ENCODE peak calls at places on chromosomes 1 and 21, in six cellular contexts. V, W, C, G, R and U are unnamed samples.

GRCh38 chr1:14778882-14779594 is 180.6 kb downstream of the KAZN start:
- DNase-seq in C (peak), W (no peak), R (no peak), G (no peak), V (peak), U (no peak)

GRCh38 chr21:26965567-26966359 is 1.1 kb downstream of the ADAMTS5 start:
- DNase-seq in C (peak), R (no peak), W (no peak), G (peak), V (peak), U (no peak)

GRCh38 chr1:205576805-205577761 is 54.7 kb downstream of the ELK4 start:
- DNase-seq in R (peak), W (no peak), G (no peak), C (no peak), V (peak), U (no peak)

GRCh38 chr1:111603979-111604378 is 15.6 kb upstream of the RAP1A start:
- DNase-seq in G (no peak), C (no peak), R (no peak), W (no peak), V (peak), U (no peak)

GRCh38 chr1:10904396-10905358 is 107.8 kb upstream of the TARDBP start:
- DNase-seq in R (no peak), W (no peak), V (no peak), C (peak), G (no peak), U (no peak)

GRCh38 chr1:179781962-179782361 is 38.9 kb downstream of the FAM163A start:
- DNase-seq in V (peak), W (no peak), G (no peak), C (peak), R (no peak), U (no peak)

GRCh38 chr1:46405204-46405555 is 11.1 kb downstream of the FAAH start:
- DNase-seq in V (no peak), R (no peak), W (no peak), G (no peak), C (no peak), U (no peak)

GRCh38 chr1:236603896-236604217 is 459 bp downstream of the HEATR1 start:
- DNase-seq in R (no peak), G (no peak), C (peak), V (no peak), W (no peak), U (no peak)

GRCh38 chr1:21814241-21814918 is 2.3 kb downstream of the LDLRAD2 start:
- DNase-seq in R (no peak), C (no peak), V (no peak), G (no peak), W (no peak), U (no peak)

GRCh38 chr1:39692152-39693064 is 1.2 kb upstream of the HPCAL4 start:
- DNase-seq in R (no peak), V (peak), C (no peak), W (no peak), G (no peak), U (no peak)

GRCh38 chr1:17414022-17414421 is 25.5 kb downstream of the RCC2 start:
- DNase-seq in V (no peak), C (no peak), R (no peak), W (no peak), G (no peak), U (no peak)

GRCh38 chr1:59520759-59521442 is 224.0 kb downstream of the FGGY start:
- DNase-seq in R (no peak), G (no peak), C (peak), W (peak), V (no peak), U (no peak)

GRCh38 chr1:23544444-23545389 is 13.7 kb upstream of the E2F2 start:
- DNase-seq in C (peak), G (peak), W (no peak), R (peak), V (peak), U (peak)

GRCh38 chr1:212700597-212700891 is 904 bp upstream of the BATF3 start:
- DNase-seq in C (no peak), G (no peak), V (no peak), W (no peak), R (no peak), U (no peak)

GRCh38 chr1:216830402-216830801 is 107.2 kb upstream of the ESRRG start:
- DNase-seq in V (no peak), C (no peak), W (no peak), R (no peak), G (no peak), U (no peak)

GRCh38 chr21:36610201-36610600 is 88.7 kb upstream of the SIM2 start:
- DNase-seq in R (no peak), V (no peak), G (no peak), C (peak), W (no peak), U (no peak)

GRCh38 chr21:26513212-26513611 is 59.9 kb downstream of the CYYR1 start:
- DNase-seq in G (peak), W (no peak), V (no peak), R (no peak), C (peak), U (peak)

GRCh38 chr1:172778461-172779455 is 119.9 kb downstream of the FASLG start:
- DNase-seq in W (no peak), R (no peak), G (no peak), V (no peak), C (peak), U (no peak)

GRCh38 chr1:151703813-151704212 is 12.8 kb downstream of the CELF3 start:
- DNase-seq in G (no peak), W (no peak), R (no peak), C (no peak), V (no peak), U (no peak)
- H3K4me3 ChIP-seq in G (no peak), W (no peak), R (no peak), C (no peak), V (no peak), U (no peak)

GRCh38 chr1:184379111-184379752 is 7.6 kb upstream of the C1orf21 start:
- DNase-seq in R (no peak), C (no peak), W (no peak), G (no peak), V (no peak), U (no peak)
- TF ChIP-seq CTCF in R (peak), C (peak), W (no peak), G (no peak), V (no peak), U (peak)

GRCh38 chr1:2230781-2231666 is 2.9 kb downstream of the SKI start:
- DNase-seq in C (peak), V (no peak), G (no peak), R (no peak), W (no peak), U (no peak)

GRCh38 chr1:2232916-2233438 is 4.9 kb downstream of the SKI start:
- DNase-seq in C (no peak), V (no peak), R (no peak), G (no peak), W (no peak), U (no peak)

GRCh38 chr1:2231667-2232254 is 3.6 kb downstream of the SKI start:
- DNase-seq in R (no peak), G (peak), W (no peak), C (peak), V (peak), U (no peak)

GRCh38 chr1:2233468-2233867 is 5.3 kb downstream of the SKI start:
- DNase-seq in V (no peak), W (no peak), G (no peak), C (no peak), R (no peak), U (no peak)

GRCh38 chr1:2232255-2232915 is 4.3 kb downstream of the SKI start:
- DNase-seq in C (no peak), W (no peak), V (no peak), R (no peak), G (no peak), U (no peak)
- H3K4me3 ChIP-seq in C (peak), W (peak), V (peak), R (no peak), G (peak), U (peak)

DNA sequence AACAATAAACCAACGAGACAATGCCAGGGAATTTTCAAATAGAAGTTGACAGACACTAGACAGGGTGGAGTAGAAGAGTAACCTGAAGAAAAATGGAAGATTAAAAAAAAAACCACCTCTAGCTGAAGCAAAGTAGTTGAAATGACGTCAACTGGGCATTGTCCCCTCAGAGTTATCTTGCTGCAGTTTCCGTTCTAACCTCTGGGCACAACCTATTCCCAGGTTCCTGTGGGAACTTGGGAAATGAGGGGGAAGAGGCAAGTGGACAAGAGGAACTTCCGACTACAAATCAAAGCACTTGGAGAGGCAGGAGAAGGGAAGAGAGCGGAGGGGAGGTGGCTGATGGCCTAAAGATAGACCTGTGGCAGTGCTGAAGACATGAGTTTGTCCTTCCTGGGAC is 66.3 kb downstream of the PLPP3 start:
- DNase-seq in C (no peak), W (no peak), R (no peak), V (no peak), G (no peak), U (no peak)
- TF ChIP-seq CTCF in C (no peak), W (no peak), R (peak), V (no peak), G (no peak), U (no peak)

GRCh38 chr1:153568367-153569099 is 2.9 kb upstream of the S100A2 start:
- DNase-seq in R (peak), W (no peak), C (peak), G (peak), V (peak), U (peak)

GRCh38 chr1:153566414-153567371 is 1.0 kb upstream of the S100A2 start:
- DNase-seq in R (peak), G (peak), C (peak), W (peak), V (peak), U (peak)

GRCh38 chr1:153569465-153569864 is 3.8 kb upstream of the S100A2 start:
- DNase-seq in G (no peak), R (no peak), V (no peak), C (no peak), W (no peak), U (no peak)

GRCh38 chr1:153565529-153566374 is at the start of gene S100A2:
- DNase-seq in C (peak), R (peak), V (peak), G (peak), W (peak), U (peak)

GRCh38 chr1:153567621-153568366 is 2.1 kb upstream of the S100A2 start:
- DNase-seq in G (no peak), C (peak), W (no peak), V (no peak), R (no peak), U (no peak)
- H3K4me3 ChIP-seq in G (peak), C (peak), W (peak), V (peak), R (no peak), U (no peak)

DNA sequence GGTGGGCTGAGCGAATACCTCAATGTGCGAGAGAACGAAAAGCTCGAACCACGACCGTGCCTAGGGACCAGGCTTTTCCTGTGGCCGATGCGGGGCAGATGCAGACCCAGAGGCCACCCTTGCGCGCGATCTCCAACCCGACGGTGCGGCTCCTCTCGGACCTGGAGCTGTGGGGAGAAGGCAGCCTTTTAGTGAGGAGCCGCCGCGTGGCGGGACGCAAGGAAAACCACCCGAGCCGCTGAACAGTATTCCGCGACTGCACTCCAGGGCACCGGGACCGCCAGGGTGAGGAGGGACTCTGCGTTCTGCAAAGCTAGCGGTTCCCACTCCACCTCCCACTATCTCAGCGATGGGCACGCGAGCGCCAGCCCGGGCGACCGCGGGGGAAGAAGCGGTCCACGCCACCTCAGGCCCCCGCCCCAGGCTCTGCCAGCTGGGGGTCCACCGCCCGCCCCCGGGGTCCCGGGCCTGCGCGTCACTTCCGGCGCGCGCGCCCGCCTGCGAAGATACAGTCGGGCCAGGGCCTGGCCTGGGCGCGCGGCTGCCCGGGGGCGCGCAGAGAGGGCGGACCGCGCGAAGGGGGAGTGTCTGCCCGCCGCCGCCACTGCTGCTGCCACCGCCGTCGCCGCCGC is 66.5 kb upstream of the PRKACB start:
- DNase-seq in G (peak), R (peak), W (no peak), C (peak), V (peak), U (peak)
- TF ChIP-seq CTCF in G (no peak), R (no peak), W (peak), C (no peak), V (no peak), U (no peak)

GRCh38 chr1:78044796-78045599 is 768 bp upstream of the GIPC2 start:
- DNase-seq in C (peak), W (no peak), R (no peak), V (no peak), G (no peak), U (no peak)
- H3K4me3 ChIP-seq in C (peak), W (no peak), R (no peak), V (peak), G (peak), U (no peak)

GRCh38 chr21:39136711-39137110 is 46.5 kb downstream of the PSMG1 start:
- DNase-seq in G (no peak), C (peak), W (no peak), R (no peak), V (no peak), U (no peak)

GRCh38 chr21:39132248-39132647 is 51.0 kb downstream of the PSMG1 start:
- DNase-seq in R (no peak), V (no peak), G (no peak), W (no peak), C (peak), U (no peak)

GRCh38 chr21:39141502-39141901 is 41.7 kb downstream of the PSMG1 start:
- DNase-seq in R (no peak), G (no peak), C (peak), W (no peak), V (no peak), U (no peak)

GRCh38 chr21:39134288-39134810 is 48.9 kb downstream of the PSMG1 start:
- DNase-seq in V (no peak), G (no peak), C (no peak), W (no peak), R (no peak), U (no peak)

DNA sequence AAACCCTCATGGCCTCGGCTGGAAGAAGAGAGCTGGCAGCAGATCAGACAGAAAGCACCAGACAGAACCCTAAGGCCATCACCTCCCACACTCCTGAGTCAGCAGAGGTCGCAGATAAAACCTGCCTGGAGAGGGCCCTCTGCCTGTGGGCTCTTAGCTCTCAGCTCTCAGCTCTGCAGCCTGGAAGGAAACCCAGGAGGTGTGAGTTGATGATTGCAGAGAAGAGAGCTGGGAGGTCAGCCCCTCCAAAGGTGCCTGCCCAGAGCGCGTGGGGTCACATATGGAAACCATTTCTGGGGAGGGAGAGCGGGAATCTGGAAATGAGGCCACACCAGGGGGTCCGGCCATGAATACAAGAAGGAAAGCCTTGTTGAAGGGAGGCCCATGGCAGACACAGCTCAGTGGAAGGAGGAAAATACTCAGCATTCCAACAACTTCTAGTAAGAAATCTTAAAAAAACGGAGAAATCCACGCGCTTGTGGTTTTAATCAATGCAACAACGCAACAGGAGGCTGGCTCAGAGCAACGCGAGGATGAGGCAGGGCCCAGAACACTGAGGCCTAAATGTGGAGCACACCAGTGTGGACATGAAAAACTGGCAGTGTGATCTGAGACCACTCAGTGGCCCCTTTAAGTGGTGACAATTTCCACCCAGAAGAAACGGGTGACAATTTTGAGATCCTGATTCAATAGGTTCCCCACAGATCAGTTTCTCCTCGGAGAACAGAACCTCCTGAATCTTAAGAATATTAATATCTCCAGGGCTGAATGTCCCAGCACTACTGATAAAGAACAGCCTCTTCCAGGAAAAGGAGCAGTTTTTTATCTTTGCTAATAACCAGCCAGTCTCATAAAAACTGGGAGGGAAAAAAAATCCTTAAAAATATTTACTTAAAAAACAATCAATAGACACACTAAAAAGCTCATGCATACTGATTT is 45.7 kb downstream of the PSMG1 start:
- DNase-seq in C (peak), G (no peak), R (no peak), W (no peak), V (no peak), U (no peak)
- TF ChIP-seq CTCF in C (no peak), G (no peak), R (no peak), W (peak), V (no peak), U (no peak)